ENCODE peak calls at places on chromosomes 12 and 14, in ten cellular contexts. One of them, this sample, is unnamed.
A peak's percentile ranks its signal among the peaks of the same experiment; 100 is the strongest.

GRCh38 chr12:64672925-64673409 is 62.7 kb downstream of the RASSF3 start:
- DNase-seq in NCI-H345: peak; percentile 84
- DNase-seq in PC-3: peak; percentile 42
- DNase-seq in mammary epithelial cell: peak; percentile 41
- DNase-seq in HEK293T: no peak
- DNase-seq in CD8-positive, alpha-beta T cell: peak; percentile 52
- DNase-seq in activated CD4-positive, alpha-beta T cell treated with anti-CD3 and anti-CD28 coated beads, Interleukin-2, amount 50 U/mL, for 48 hours: peak; percentile 57
- DNase-seq in M059J: peak; percentile 52
- DNase-seq in activated T-cell treated with anti-CD3 and anti-CD28 coated beads, Interleukin-2, amount 50 U/mL, for 48 hours: no peak
- DNase-seq in heart right ventricle: peak; percentile 71
- DNase-seq in this sample: no peak

GRCh38 chr12:124464062-124464461 is 103.3 kb downstream of the NCOR2 start:
- DNase-seq in NCI-H345: no peak
- DNase-seq in PC-3: no peak
- DNase-seq in mammary epithelial cell: no peak
- DNase-seq in HEK293T: no peak
- DNase-seq in CD8-positive, alpha-beta T cell: no peak
- DNase-seq in activated CD4-positive, alpha-beta T cell treated with anti-CD3 and anti-CD28 coated beads, Interleukin-2, amount 50 U/mL, for 48 hours: no peak
- DNase-seq in M059J: no peak
- DNase-seq in activated T-cell treated with anti-CD3 and anti-CD28 coated beads, Interleukin-2, amount 50 U/mL, for 48 hours: no peak
- DNase-seq in heart right ventricle: no peak
- DNase-seq in this sample: no peak

GRCh38 chr14:35879141-35879648 is 53.1 kb downstream of the BRMS1L start:
- DNase-seq in NCI-H345: no peak
- DNase-seq in PC-3: no peak
- DNase-seq in mammary epithelial cell: peak; percentile 21
- DNase-seq in HEK293T: no peak
- DNase-seq in CD8-positive, alpha-beta T cell: no peak
- DNase-seq in activated CD4-positive, alpha-beta T cell treated with anti-CD3 and anti-CD28 coated beads, Interleukin-2, amount 50 U/mL, for 48 hours: no peak
- DNase-seq in M059J: peak; percentile 40
- DNase-seq in activated T-cell treated with anti-CD3 and anti-CD28 coated beads, Interleukin-2, amount 50 U/mL, for 48 hours: no peak
- DNase-seq in heart right ventricle: no peak
- DNase-seq in this sample: no peak

GRCh38 chr14:99659333-99659741 is 14.4 kb downstream of the HHIPL1 start:
- DNase-seq in NCI-H345: no peak
- DNase-seq in PC-3: no peak
- DNase-seq in mammary epithelial cell: no peak
- DNase-seq in HEK293T: no peak
- DNase-seq in CD8-positive, alpha-beta T cell: no peak
- DNase-seq in activated CD4-positive, alpha-beta T cell treated with anti-CD3 and anti-CD28 coated beads, Interleukin-2, amount 50 U/mL, for 48 hours: peak; percentile 9
- DNase-seq in M059J: no peak
- DNase-seq in activated T-cell treated with anti-CD3 and anti-CD28 coated beads, Interleukin-2, amount 50 U/mL, for 48 hours: no peak
- DNase-seq in heart right ventricle: no peak
- DNase-seq in this sample: no peak

GRCh38 chr12:52217223-52217622 is 15.8 kb upstream of the KRT7 start:
- DNase-seq in NCI-H345: peak; percentile 60
- DNase-seq in PC-3: peak; percentile 96
- DNase-seq in mammary epithelial cell: peak; percentile 91
- DNase-seq in HEK293T: no peak
- DNase-seq in CD8-positive, alpha-beta T cell: no peak
- DNase-seq in activated CD4-positive, alpha-beta T cell treated with anti-CD3 and anti-CD28 coated beads, Interleukin-2, amount 50 U/mL, for 48 hours: no peak
- DNase-seq in M059J: peak; percentile 50
- DNase-seq in activated T-cell treated with anti-CD3 and anti-CD28 coated beads, Interleukin-2, amount 50 U/mL, for 48 hours: no peak
- DNase-seq in heart right ventricle: peak; percentile 69
- DNase-seq in this sample: no peak

GRCh38 chr12:14774944-14775651 is 28.2 kb downstream of the WBP11 start:
- DNase-seq in NCI-H345: no peak
- DNase-seq in PC-3: peak; percentile 37
- DNase-seq in mammary epithelial cell: peak; percentile 52
- DNase-seq in HEK293T: no peak
- DNase-seq in CD8-positive, alpha-beta T cell: peak; percentile 5
- DNase-seq in activated CD4-positive, alpha-beta T cell treated with anti-CD3 and anti-CD28 coated beads, Interleukin-2, amount 50 U/mL, for 48 hours: peak; percentile 46
- DNase-seq in M059J: peak; percentile 63
- DNase-seq in activated T-cell treated with anti-CD3 and anti-CD28 coated beads, Interleukin-2, amount 50 U/mL, for 48 hours: peak; percentile 57
- DNase-seq in heart right ventricle: peak; percentile 46
- DNase-seq in this sample: no peak

GRCh38 chr14:33691907-33692306 is 259.0 kb downstream of the EGLN3 start:
- DNase-seq in NCI-H345: no peak
- DNase-seq in PC-3: peak; percentile 56
- DNase-seq in mammary epithelial cell: peak; percentile 72
- DNase-seq in HEK293T: no peak
- DNase-seq in CD8-positive, alpha-beta T cell: no peak
- DNase-seq in activated CD4-positive, alpha-beta T cell treated with anti-CD3 and anti-CD28 coated beads, Interleukin-2, amount 50 U/mL, for 48 hours: no peak
- DNase-seq in M059J: peak; percentile 12
- DNase-seq in activated T-cell treated with anti-CD3 and anti-CD28 coated beads, Interleukin-2, amount 50 U/mL, for 48 hours: no peak
- DNase-seq in heart right ventricle: no peak
- DNase-seq in this sample: no peak

GRCh38 chr12:40107803-40108620 is 2.1 kb upstream of the SLC2A13 start:
- DNase-seq in NCI-H345: no peak
- DNase-seq in PC-3: no peak
- DNase-seq in mammary epithelial cell: peak; percentile 28
- DNase-seq in HEK293T: no peak
- DNase-seq in CD8-positive, alpha-beta T cell: no peak
- DNase-seq in activated CD4-positive, alpha-beta T cell treated with anti-CD3 and anti-CD28 coated beads, Interleukin-2, amount 50 U/mL, for 48 hours: peak; percentile 65
- DNase-seq in M059J: peak; percentile 2
- DNase-seq in activated T-cell treated with anti-CD3 and anti-CD28 coated beads, Interleukin-2, amount 50 U/mL, for 48 hours: peak; percentile 57
- DNase-seq in heart right ventricle: no peak
- DNase-seq in this sample: no peak

GRCh38 chr12:124573839-124574786 is 6.7 kb upstream of the NCOR2 start:
- DNase-seq in NCI-H345: no peak
- DNase-seq in PC-3: no peak
- DNase-seq in mammary epithelial cell: no peak
- DNase-seq in HEK293T: no peak
- DNase-seq in CD8-positive, alpha-beta T cell: no peak
- DNase-seq in activated CD4-positive, alpha-beta T cell treated with anti-CD3 and anti-CD28 coated beads, Interleukin-2, amount 50 U/mL, for 48 hours: no peak
- DNase-seq in M059J: no peak
- DNase-seq in activated T-cell treated with anti-CD3 and anti-CD28 coated beads, Interleukin-2, amount 50 U/mL, for 48 hours: no peak
- DNase-seq in heart right ventricle: no peak
- DNase-seq in this sample: no peak

GRCh38 chr12:132717531-132718387 is 7.1 kb downstream of the PGAM5 start:
- DNase-seq in NCI-H345: no peak
- DNase-seq in PC-3: no peak
- DNase-seq in mammary epithelial cell: no peak
- DNase-seq in HEK293T: no peak
- DNase-seq in CD8-positive, alpha-beta T cell: no peak
- DNase-seq in activated CD4-positive, alpha-beta T cell treated with anti-CD3 and anti-CD28 coated beads, Interleukin-2, amount 50 U/mL, for 48 hours: no peak
- DNase-seq in M059J: no peak
- DNase-seq in activated T-cell treated with anti-CD3 and anti-CD28 coated beads, Interleukin-2, amount 50 U/mL, for 48 hours: no peak
- DNase-seq in heart right ventricle: no peak
- DNase-seq in this sample: no peak

GRCh38 chr14:102234331-102235264 is 70.4 kb downstream of the MOK start:
- DNase-seq in NCI-H345: no peak
- DNase-seq in PC-3: no peak
- DNase-seq in mammary epithelial cell: no peak
- DNase-seq in HEK293T: no peak
- DNase-seq in CD8-positive, alpha-beta T cell: no peak
- DNase-seq in activated CD4-positive, alpha-beta T cell treated with anti-CD3 and anti-CD28 coated beads, Interleukin-2, amount 50 U/mL, for 48 hours: no peak
- DNase-seq in M059J: no peak
- DNase-seq in activated T-cell treated with anti-CD3 and anti-CD28 coated beads, Interleukin-2, amount 50 U/mL, for 48 hours: no peak
- DNase-seq in heart right ventricle: no peak
- DNase-seq in this sample: no peak

GRCh38 chr12:132143328-132144071 is 619 bp downstream of the DDX51 start:
- DNase-seq in NCI-H345: no peak
- DNase-seq in PC-3: no peak
- DNase-seq in mammary epithelial cell: no peak
- DNase-seq in HEK293T: peak; percentile 20
- DNase-seq in CD8-positive, alpha-beta T cell: no peak
- DNase-seq in activated CD4-positive, alpha-beta T cell treated with anti-CD3 and anti-CD28 coated beads, Interleukin-2, amount 50 U/mL, for 48 hours: peak; percentile 28
- DNase-seq in M059J: no peak
- DNase-seq in activated T-cell treated with anti-CD3 and anti-CD28 coated beads, Interleukin-2, amount 50 U/mL, for 48 hours: no peak
- DNase-seq in heart right ventricle: no peak
- DNase-seq in this sample: no peak

GRCh38 chr12:56631790-56632700 is 1.9 kb upstream of the BAZ2A start:
- DNase-seq in NCI-H345: peak; percentile 53
- DNase-seq in PC-3: peak; percentile 60
- DNase-seq in mammary epithelial cell: peak; percentile 30
- DNase-seq in HEK293T: peak; percentile 48
- DNase-seq in CD8-positive, alpha-beta T cell: no peak
- DNase-seq in activated CD4-positive, alpha-beta T cell treated with anti-CD3 and anti-CD28 coated beads, Interleukin-2, amount 50 U/mL, for 48 hours: peak; percentile 73
- DNase-seq in M059J: peak; percentile 12
- DNase-seq in activated T-cell treated with anti-CD3 and anti-CD28 coated beads, Interleukin-2, amount 50 U/mL, for 48 hours: peak; percentile 68
- DNase-seq in heart right ventricle: peak; percentile 74
- DNase-seq in this sample: no peak

GRCh38 chr14:26966942-26967341 is 369.1 kb upstream of the NOVA1 start:
- DNase-seq in NCI-H345: no peak
- DNase-seq in PC-3: peak; percentile 9
- DNase-seq in mammary epithelial cell: no peak
- DNase-seq in HEK293T: no peak
- DNase-seq in CD8-positive, alpha-beta T cell: no peak
- DNase-seq in activated CD4-positive, alpha-beta T cell treated with anti-CD3 and anti-CD28 coated beads, Interleukin-2, amount 50 U/mL, for 48 hours: no peak
- DNase-seq in M059J: no peak
- DNase-seq in activated T-cell treated with anti-CD3 and anti-CD28 coated beads, Interleukin-2, amount 50 U/mL, for 48 hours: no peak
- DNase-seq in heart right ventricle: no peak
- DNase-seq in this sample: no peak

GRCh38 chr14:102922490-102923200 is at the start of gene AMN:
- DNase-seq in NCI-H345: no peak
- DNase-seq in PC-3: no peak
- DNase-seq in mammary epithelial cell: no peak
- DNase-seq in HEK293T: no peak
- DNase-seq in CD8-positive, alpha-beta T cell: no peak
- DNase-seq in activated CD4-positive, alpha-beta T cell treated with anti-CD3 and anti-CD28 coated beads, Interleukin-2, amount 50 U/mL, for 48 hours: no peak
- DNase-seq in M059J: no peak
- DNase-seq in activated T-cell treated with anti-CD3 and anti-CD28 coated beads, Interleukin-2, amount 50 U/mL, for 48 hours: no peak
- DNase-seq in heart right ventricle: no peak
- DNase-seq in this sample: no peak

GRCh38 chr12:69024413-69024812 is 91.4 kb upstream of the CPM start:
- DNase-seq in NCI-H345: no peak
- DNase-seq in PC-3: peak; percentile 86
- DNase-seq in mammary epithelial cell: peak; percentile 89
- DNase-seq in HEK293T: no peak
- DNase-seq in CD8-positive, alpha-beta T cell: no peak
- DNase-seq in activated CD4-positive, alpha-beta T cell treated with anti-CD3 and anti-CD28 coated beads, Interleukin-2, amount 50 U/mL, for 48 hours: no peak
- DNase-seq in M059J: peak; percentile 78
- DNase-seq in activated T-cell treated with anti-CD3 and anti-CD28 coated beads, Interleukin-2, amount 50 U/mL, for 48 hours: no peak
- DNase-seq in heart right ventricle: no peak
- DNase-seq in this sample: no peak

GRCh38 chr12:66144796-66145754 is 14.5 kb upstream of the LLPH start:
- DNase-seq in NCI-H345: no peak
- DNase-seq in PC-3: peak; percentile 91
- DNase-seq in mammary epithelial cell: peak; percentile 55
- DNase-seq in HEK293T: peak; percentile 31
- DNase-seq in CD8-positive, alpha-beta T cell: no peak
- DNase-seq in activated CD4-positive, alpha-beta T cell treated with anti-CD3 and anti-CD28 coated beads, Interleukin-2, amount 50 U/mL, for 48 hours: no peak
- DNase-seq in M059J: peak; percentile 67
- DNase-seq in activated T-cell treated with anti-CD3 and anti-CD28 coated beads, Interleukin-2, amount 50 U/mL, for 48 hours: no peak
- DNase-seq in heart right ventricle: peak; percentile 58
- DNase-seq in this sample: peak; percentile 43

GRCh38 chr12:40152783-40153383 is 47.0 kb upstream of the SLC2A13 start:
- DNase-seq in NCI-H345: peak; percentile 61
- DNase-seq in PC-3: peak; percentile 68
- DNase-seq in mammary epithelial cell: peak; percentile 41
- DNase-seq in HEK293T: peak; percentile 9
- DNase-seq in CD8-positive, alpha-beta T cell: peak; percentile 8
- DNase-seq in activated CD4-positive, alpha-beta T cell treated with anti-CD3 and anti-CD28 coated beads, Interleukin-2, amount 50 U/mL, for 48 hours: peak; percentile 69
- DNase-seq in M059J: no peak
- DNase-seq in activated T-cell treated with anti-CD3 and anti-CD28 coated beads, Interleukin-2, amount 50 U/mL, for 48 hours: peak; percentile 67
- DNase-seq in heart right ventricle: peak; percentile 38
- DNase-seq in this sample: peak; percentile 18

GRCh38 chr12:75135021-75135420 is 74.6 kb downstream of the KCNC2 start:
- DNase-seq in NCI-H345: no peak
- DNase-seq in PC-3: no peak
- DNase-seq in mammary epithelial cell: no peak
- DNase-seq in HEK293T: no peak
- DNase-seq in CD8-positive, alpha-beta T cell: no peak
- DNase-seq in activated CD4-positive, alpha-beta T cell treated with anti-CD3 and anti-CD28 coated beads, Interleukin-2, amount 50 U/mL, for 48 hours: no peak
- DNase-seq in M059J: no peak
- DNase-seq in activated T-cell treated with anti-CD3 and anti-CD28 coated beads, Interleukin-2, amount 50 U/mL, for 48 hours: no peak
- DNase-seq in heart right ventricle: no peak
- DNase-seq in this sample: no peak

GRCh38 chr14:34539407-34540180 is at the start of gene EAPP:
- DNase-seq in NCI-H345: no peak
- DNase-seq in PC-3: peak; percentile 98
- DNase-seq in mammary epithelial cell: peak; percentile 96
- DNase-seq in HEK293T: peak; percentile 96
- DNase-seq in CD8-positive, alpha-beta T cell: peak; percentile 91
- DNase-seq in activated CD4-positive, alpha-beta T cell treated with anti-CD3 and anti-CD28 coated beads, Interleukin-2, amount 50 U/mL, for 48 hours: peak; percentile 96
- DNase-seq in M059J: peak; percentile 97
- DNase-seq in activated T-cell treated with anti-CD3 and anti-CD28 coated beads, Interleukin-2, amount 50 U/mL, for 48 hours: peak; percentile 96
- DNase-seq in heart right ventricle: peak; percentile 98
- DNase-seq in this sample: peak; percentile 91

GRCh38 chr12:42056130-42056529 is 88.5 kb downstream of the GXYLT1 start:
- DNase-seq in NCI-H345: no peak
- DNase-seq in PC-3: no peak
- DNase-seq in mammary epithelial cell: no peak
- DNase-seq in HEK293T: no peak
- DNase-seq in CD8-positive, alpha-beta T cell: no peak
- DNase-seq in activated CD4-positive, alpha-beta T cell treated with anti-CD3 and anti-CD28 coated beads, Interleukin-2, amount 50 U/mL, for 48 hours: no peak
- DNase-seq in M059J: no peak
- DNase-seq in activated T-cell treated with anti-CD3 and anti-CD28 coated beads, Interleukin-2, amount 50 U/mL, for 48 hours: no peak
- DNase-seq in heart right ventricle: no peak
- DNase-seq in this sample: no peak

GRCh38 chr14:93017898-93018297 is 94.9 kb downstream of the CHGA start:
- DNase-seq in NCI-H345: no peak
- DNase-seq in PC-3: no peak
- DNase-seq in mammary epithelial cell: no peak
- DNase-seq in HEK293T: no peak
- DNase-seq in CD8-positive, alpha-beta T cell: no peak
- DNase-seq in activated CD4-positive, alpha-beta T cell treated with anti-CD3 and anti-CD28 coated beads, Interleukin-2, amount 50 U/mL, for 48 hours: no peak
- DNase-seq in M059J: no peak
- DNase-seq in activated T-cell treated with anti-CD3 and anti-CD28 coated beads, Interleukin-2, amount 50 U/mL, for 48 hours: no peak
- DNase-seq in heart right ventricle: no peak
- DNase-seq in this sample: no peak